ENCODE peak calls at places on chromosomes 6 and 20, in eight cellular contexts. O is ELR, R is nephron progenitor cell, B is sciatic nerve, U is lung, V is fibroblast of mammary gland, S is NCI-H1105, G is SK-MEL-5. M is an unnamed sample.
A peak's percentile ranks its signal among the peaks of the same experiment; 100 is the strongest.

GRCh38 chr20:11792229-11792953 is 125.3 kb upstream of the BTBD3 start:
- DNase-seq in O (no peak), R (no peak), B (no peak), U (no peak), V (no peak), S (no peak), G (peak; percentile 83), M (no peak)

GRCh38 chr6:14037402-14038277 is 79.9 kb upstream of the CD83 start:
- DNase-seq in O (peak; percentile 86), R (no peak), B (no peak), U (no peak), V (peak; percentile 84), S (no peak), G (no peak), M (peak; percentile 13)

GRCh38 chr6:3263091-3263490 is 4.3 kb downstream of the PSMG4 start:
- DNase-seq in O (no peak), R (no peak), B (no peak), U (no peak), V (no peak), S (no peak), G (no peak), M (no peak)

GRCh38 chr20:5069141-5069806 is 50.5 kb downstream of the PCNA start:
- DNase-seq in O (no peak), R (no peak), B (no peak), U (no peak), V (no peak), S (no peak), G (no peak), M (no peak)

GRCh38 chr20:62370807-62371587 is 3.9 kb upstream of the LAMA5 start:
- DNase-seq in O (no peak), R (no peak), B (no peak), U (no peak), V (no peak), S (no peak), G (no peak), M (no peak)

GRCh38 chr6:169542491-169542890 is 159.3 kb downstream of the WDR27 start:
- DNase-seq in O (no peak), R (no peak), B (no peak), U (no peak), V (no peak), S (no peak), G (no peak), M (no peak)

GRCh38 chr6:19086480-19086879 is 699.3 kb downstream of the RNF144B start:
- DNase-seq in O (no peak), R (no peak), B (no peak), U (no peak), V (no peak), S (no peak), G (no peak), M (no peak)

GRCh38 chr6:37311666-37312473 is 41.9 kb upstream of the RNF8 start:
- DNase-seq in O (peak; percentile 65), R (no peak), B (no peak), U (no peak), V (peak; percentile 47), S (no peak), G (peak; percentile 95), M (no peak)

GRCh38 chr6:36839819-36840379 is 655 bp upstream of the CPNE5 start:
- DNase-seq in O (peak; percentile 46), R (peak; percentile 72), B (peak; percentile 66), U (no peak), V (no peak), S (peak; percentile 26), G (no peak), M (peak; percentile 20)

GRCh38 chr6:143727035-143727434 is 49.3 kb downstream of the PHACTR2 start:
- DNase-seq in O (no peak), R (no peak), B (no peak), U (no peak), V (no peak), S (no peak), G (no peak), M (peak; percentile 14)

GRCh38 chr20:41738584-41739193 is 120.5 kb upstream of the CHD6 start:
- DNase-seq in O (peak; percentile 62), R (peak; percentile 70), B (peak; percentile 66), U (no peak), V (peak; percentile 45), S (peak; percentile 66), G (peak; percentile 71), M (peak; percentile 59)

GRCh38 chr20:32521780-32522524 is 63.2 kb downstream of the NOL4L start:
- DNase-seq in O (peak; percentile 77), R (peak; percentile 89), B (peak; percentile 80), U (peak; percentile 68), V (peak; percentile 42), S (peak; percentile 73), G (peak; percentile 71), M (peak; percentile 65)

GRCh38 chr6:141969201-141969600 is 163.5 kb upstream of the GJE1 start:
- DNase-seq in O (no peak), R (no peak), B (no peak), U (no peak), V (peak; percentile 60), S (no peak), G (no peak), M (peak; percentile 56)

GRCh38 chr6:8481727-8482126 is 46.4 kb upstream of the SLC35B3 start:
- DNase-seq in O (peak; percentile 43), R (no peak), B (no peak), U (no peak), V (peak; percentile 18), S (no peak), G (peak; percentile 77), M (no peak)

GRCh38 chr6:148926478-148926877 is 179.6 kb downstream of the UST start:
- DNase-seq in O (no peak), R (no peak), B (no peak), U (no peak), V (peak; percentile 5), S (no peak), G (no peak), M (peak; percentile 55)

GRCh38 chr20:63381781-63382431 is 20.8 kb upstream of the CHRNA4 start:
- DNase-seq in O (no peak), R (peak; percentile 85), B (no peak), U (no peak), V (no peak), S (peak; percentile 32), G (peak; percentile 39), M (no peak)

GRCh38 chr6:147712841-147713240 is 204.4 kb downstream of the SAMD5 start:
- DNase-seq in O (no peak), R (no peak), B (no peak), U (no peak), V (no peak), S (no peak), G (no peak), M (no peak)

GRCh38 chr6:111618407-111618806 is 12.7 kb upstream of the TRAF3IP2 start:
- DNase-seq in O (no peak), R (no peak), B (no peak), U (no peak), V (no peak), S (no peak), G (no peak), M (no peak)

GRCh38 chr6:13683038-13683437 is 28.6 kb downstream of the RANBP9 start:
- DNase-seq in O (no peak), R (no peak), B (no peak), U (no peak), V (no peak), S (no peak), G (no peak), M (no peak)

GRCh38 chr20:46078954-46079353 is 10.8 kb downstream of the NCOA5 start:
- DNase-seq in O (no peak), R (no peak), B (no peak), U (no peak), V (no peak), S (no peak), G (peak; percentile 81), M (no peak)

GRCh38 chr6:163965426-163966348 is 551.2 kb downstream of the QKI start:
- DNase-seq in O (no peak), R (no peak), B (no peak), U (no peak), V (no peak), S (no peak), G (no peak), M (no peak)

GRCh38 chr6:71289039-71289801 is 609 bp downstream of the OGFRL1 start:
- DNase-seq in O (peak; percentile 51), R (peak; percentile 63), B (peak; percentile 72), U (no peak), V (peak; percentile 37), S (peak; percentile 16), G (peak; percentile 6), M (peak; percentile 33)

GRCh38 chr20:47328841-47329448 is 27.6 kb downstream of the ZMYND8 start:
- DNase-seq in O (no peak), R (no peak), B (no peak), U (no peak), V (no peak), S (no peak), G (no peak), M (no peak)

GRCh38 chr6:131029661-131030297 is 33.3 kb downstream of the EPB41L2 start:
- DNase-seq in O (peak; percentile 64), R (no peak), B (no peak), U (no peak), V (peak; percentile 66), S (no peak), G (no peak), M (peak; percentile 14)

GRCh38 chr6:108693406-108694154 is 132.9 kb downstream of the FOXO3 start:
- DNase-seq in O (no peak), R (no peak), B (no peak), U (no peak), V (no peak), S (no peak), G (no peak), M (no peak)

GRCh38 chr6:148750826-148751225 is 4.0 kb downstream of the UST start:
- DNase-seq in O (no peak), R (no peak), B (no peak), U (no peak), V (peak; percentile 85), S (no peak), G (no peak), M (peak; percentile 74)

GRCh38 chr6:52162940-52163908 is 23.0 kb upstream of the IL17A start:
- DNase-seq in O (peak; percentile 56), R (no peak), B (no peak), U (no peak), V (peak; percentile 44), S (peak; percentile 50), G (peak; percentile 64), M (peak; percentile 66)

GRCh38 chr6:28802417-28803336 is 121.1 kb downstream of the TRIM27 start:
- DNase-seq in O (peak; percentile 90), R (no peak), B (no peak), U (no peak), V (peak; percentile 80), S (no peak), G (peak; percentile 90), M (peak; percentile 66)

GRCh38 chr6:165800337-165800736 is 137.3 kb upstream of the PDE10A start:
- DNase-seq in O (no peak), R (peak; percentile 40), B (no peak), U (no peak), V (peak; percentile 31), S (no peak), G (no peak), M (no peak)

GRCh38 chr6:20644667-20645370 is 110.6 kb downstream of the CDKAL1 start:
- DNase-seq in O (peak; percentile 51), R (no peak), B (no peak), U (no peak), V (peak; percentile 26), S (no peak), G (no peak), M (peak; percentile 28)

GRCh38 chr6:41734666-41735426 is 562 bp downstream of the TFEB start:
- DNase-seq in O (peak; percentile 79), R (peak; percentile 72), B (peak; percentile 93), U (peak; percentile 80), V (peak; percentile 64), S (peak; percentile 50), G (peak; percentile 72), M (peak; percentile 80)

GRCh38 chr6:146265051-146265450 is 236.2 kb downstream of the GRM1 start:
- DNase-seq in O (peak; percentile 21), R (no peak), B (no peak), U (no peak), V (peak; percentile 7), S (no peak), G (no peak), M (no peak)

GRCh38 chr6:141624301-141624700 is 508.4 kb upstream of the GJE1 start:
- DNase-seq in O (no peak), R (no peak), B (no peak), U (no peak), V (no peak), S (no peak), G (no peak), M (no peak)

GRCh38 chr6:52877168-52877567 is 32.3 kb downstream of the GSTA3 start:
- DNase-seq in O (peak; percentile 86), R (no peak), B (no peak), U (no peak), V (peak; percentile 90), S (no peak), G (peak; percentile 12), M (peak; percentile 82)